ENCODE peak calls at places on chromosomes 1 and 21, in seven cellular contexts. One of them, this sample, is unnamed.

GRCh38 chr1:19597463-19598309 is 46.4 kb upstream of the NBL1 start:
- DNase-seq in NCI-H774: no peak
- DNase-seq in Calu3: no peak
- DNase-seq in Right ventricle myocardium superior: no peak
- DNase-seq in stimulated activated CD8-positive, alpha-beta memory T cell treated with anti-CD3 and anti-CD28 coated beads, Interleukin-15, amount 100 ng/mL, for 1 hour: peak
- DNase-seq in neuronal stem cell: no peak
- DNase-seq in pancreas: no peak
- DNase-seq in this sample: no peak

GRCh38 chr1:220983877-220984635 is 104.8 kb downstream of the HLX start:
- DNase-seq in Calu3: peak
- DNase-seq in pancreas: peak
- DNase-seq in stimulated activated CD8-positive, alpha-beta memory T cell treated with anti-CD3 and anti-CD28 coated beads, Interleukin-15, amount 100 ng/mL, for 1 hour: no peak
- DNase-seq in neuronal stem cell: no peak
- DNase-seq in NCI-H774: no peak
- DNase-seq in Right ventricle myocardium superior: no peak
- DNase-seq in this sample: no peak

GRCh38 chr1:47507921-47508894 is 70.4 kb downstream of the FOXD2 start:
- DNase-seq in pancreas: peak
- DNase-seq in NCI-H774: peak
- DNase-seq in Right ventricle myocardium superior: peak
- DNase-seq in neuronal stem cell: no peak
- DNase-seq in stimulated activated CD8-positive, alpha-beta memory T cell treated with anti-CD3 and anti-CD28 coated beads, Interleukin-15, amount 100 ng/mL, for 1 hour: no peak
- DNase-seq in Calu3: peak
- DNase-seq in this sample: no peak

GRCh38 chr1:215273838-215274516 is 191.4 kb downstream of the KCNK2 start:
- DNase-seq in neuronal stem cell: no peak
- DNase-seq in pancreas: no peak
- DNase-seq in stimulated activated CD8-positive, alpha-beta memory T cell treated with anti-CD3 and anti-CD28 coated beads, Interleukin-15, amount 100 ng/mL, for 1 hour: no peak
- DNase-seq in Right ventricle myocardium superior: no peak
- DNase-seq in Calu3: no peak
- DNase-seq in NCI-H774: no peak
- DNase-seq in this sample: no peak

GRCh38 chr1:167367705-167368104 is 147.0 kb downstream of the POU2F1 start:
- DNase-seq in Calu3: no peak
- DNase-seq in neuronal stem cell: no peak
- DNase-seq in stimulated activated CD8-positive, alpha-beta memory T cell treated with anti-CD3 and anti-CD28 coated beads, Interleukin-15, amount 100 ng/mL, for 1 hour: no peak
- DNase-seq in Right ventricle myocardium superior: no peak
- DNase-seq in NCI-H774: no peak
- DNase-seq in pancreas: no peak
- DNase-seq in this sample: no peak

GRCh38 chr1:215290018-215290417 is 207.5 kb downstream of the KCNK2 start:
- DNase-seq in stimulated activated CD8-positive, alpha-beta memory T cell treated with anti-CD3 and anti-CD28 coated beads, Interleukin-15, amount 100 ng/mL, for 1 hour: no peak
- DNase-seq in pancreas: no peak
- DNase-seq in NCI-H774: no peak
- DNase-seq in Calu3: no peak
- DNase-seq in neuronal stem cell: no peak
- DNase-seq in Right ventricle myocardium superior: no peak
- DNase-seq in this sample: no peak

GRCh38 chr1:38026592-38027200 is 14.2 kb downstream of the UTP11 start:
- DNase-seq in neuronal stem cell: no peak
- DNase-seq in Calu3: peak
- DNase-seq in pancreas: no peak
- DNase-seq in Right ventricle myocardium superior: peak
- DNase-seq in stimulated activated CD8-positive, alpha-beta memory T cell treated with anti-CD3 and anti-CD28 coated beads, Interleukin-15, amount 100 ng/mL, for 1 hour: no peak
- DNase-seq in NCI-H774: peak
- DNase-seq in this sample: no peak

GRCh38 chr1:10852486-10852885 is 56.0 kb upstream of the CASZ1 start:
- DNase-seq in stimulated activated CD8-positive, alpha-beta memory T cell treated with anti-CD3 and anti-CD28 coated beads, Interleukin-15, amount 100 ng/mL, for 1 hour: no peak
- DNase-seq in NCI-H774: no peak
- DNase-seq in pancreas: no peak
- DNase-seq in Right ventricle myocardium superior: no peak
- DNase-seq in neuronal stem cell: no peak
- DNase-seq in Calu3: no peak
- DNase-seq in this sample: no peak

GRCh38 chr1:203669739-203670138 is 43.1 kb downstream of the ATP2B4 start:
- DNase-seq in NCI-H774: no peak
- DNase-seq in stimulated activated CD8-positive, alpha-beta memory T cell treated with anti-CD3 and anti-CD28 coated beads, Interleukin-15, amount 100 ng/mL, for 1 hour: no peak
- DNase-seq in Calu3: peak
- DNase-seq in pancreas: no peak
- DNase-seq in Right ventricle myocardium superior: no peak
- DNase-seq in neuronal stem cell: no peak
- DNase-seq in this sample: no peak

GRCh38 chr1:35883681-35884155 is 709 bp downstream of the AGO1 start:
- DNase-seq in stimulated activated CD8-positive, alpha-beta memory T cell treated with anti-CD3 and anti-CD28 coated beads, Interleukin-15, amount 100 ng/mL, for 1 hour: no peak
- DNase-seq in pancreas: peak
- DNase-seq in neuronal stem cell: peak
- DNase-seq in Calu3: peak
- DNase-seq in NCI-H774: peak
- DNase-seq in Right ventricle myocardium superior: peak
- DNase-seq in this sample: no peak

GRCh38 chr1:156708245-156708661 is 2.9 kb upstream of the CRABP2 start:
- DNase-seq in pancreas: no peak
- DNase-seq in stimulated activated CD8-positive, alpha-beta memory T cell treated with anti-CD3 and anti-CD28 coated beads, Interleukin-15, amount 100 ng/mL, for 1 hour: no peak
- DNase-seq in Right ventricle myocardium superior: no peak
- DNase-seq in neuronal stem cell: no peak
- DNase-seq in NCI-H774: no peak
- DNase-seq in Calu3: no peak
- DNase-seq in this sample: no peak

GRCh38 chr21:26119906-26120305 is 50.7 kb downstream of the APP start:
- DNase-seq in pancreas: no peak
- DNase-seq in Right ventricle myocardium superior: no peak
- DNase-seq in Calu3: no peak
- DNase-seq in NCI-H774: no peak
- DNase-seq in stimulated activated CD8-positive, alpha-beta memory T cell treated with anti-CD3 and anti-CD28 coated beads, Interleukin-15, amount 100 ng/mL, for 1 hour: no peak
- DNase-seq in neuronal stem cell: no peak
- DNase-seq in this sample: no peak

GRCh38 chr1:15345711-15346355 is 63.9 kb upstream of the EFHD2 start:
- DNase-seq in NCI-H774: no peak
- DNase-seq in Right ventricle myocardium superior: peak
- DNase-seq in neuronal stem cell: no peak
- DNase-seq in Calu3: no peak
- DNase-seq in stimulated activated CD8-positive, alpha-beta memory T cell treated with anti-CD3 and anti-CD28 coated beads, Interleukin-15, amount 100 ng/mL, for 1 hour: peak
- DNase-seq in pancreas: no peak
- DNase-seq in this sample: no peak

GRCh38 chr1:3000671-3001470 is 20.4 kb upstream of the ACTRT2 start:
- DNase-seq in pancreas: no peak
- DNase-seq in Calu3: no peak
- DNase-seq in NCI-H774: no peak
- DNase-seq in neuronal stem cell: no peak
- DNase-seq in stimulated activated CD8-positive, alpha-beta memory T cell treated with anti-CD3 and anti-CD28 coated beads, Interleukin-15, amount 100 ng/mL, for 1 hour: no peak
- DNase-seq in Right ventricle myocardium superior: peak
- DNase-seq in this sample: no peak

GRCh38 chr1:26726784-26727183 is 31.0 kb downstream of the ARID1A start:
- DNase-seq in NCI-H774: no peak
- DNase-seq in Calu3: no peak
- DNase-seq in neuronal stem cell: no peak
- DNase-seq in Right ventricle myocardium superior: no peak
- DNase-seq in stimulated activated CD8-positive, alpha-beta memory T cell treated with anti-CD3 and anti-CD28 coated beads, Interleukin-15, amount 100 ng/mL, for 1 hour: no peak
- DNase-seq in pancreas: no peak
- DNase-seq in this sample: no peak

GRCh38 chr1:212595787-212596714 is 12.5 kb upstream of the ATF3 start:
- DNase-seq in Right ventricle myocardium superior: no peak
- DNase-seq in Calu3: peak
- DNase-seq in NCI-H774: peak
- DNase-seq in pancreas: no peak
- DNase-seq in stimulated activated CD8-positive, alpha-beta memory T cell treated with anti-CD3 and anti-CD28 coated beads, Interleukin-15, amount 100 ng/mL, for 1 hour: no peak
- DNase-seq in neuronal stem cell: no peak
- DNase-seq in this sample: peak

GRCh38 chr1:16120940-16121410 is 34.9 kb downstream of the EPHA2 start:
- DNase-seq in NCI-H774: peak
- DNase-seq in stimulated activated CD8-positive, alpha-beta memory T cell treated with anti-CD3 and anti-CD28 coated beads, Interleukin-15, amount 100 ng/mL, for 1 hour: no peak
- DNase-seq in pancreas: no peak
- DNase-seq in Calu3: no peak
- DNase-seq in Right ventricle myocardium superior: no peak
- DNase-seq in neuronal stem cell: no peak
- DNase-seq in this sample: no peak

GRCh38 chr1:234969630-234970370 is 158.8 kb downstream of the TOMM20 start:
- DNase-seq in Calu3: peak
- DNase-seq in neuronal stem cell: no peak
- DNase-seq in pancreas: peak
- DNase-seq in NCI-H774: peak
- DNase-seq in stimulated activated CD8-positive, alpha-beta memory T cell treated with anti-CD3 and anti-CD28 coated beads, Interleukin-15, amount 100 ng/mL, for 1 hour: no peak
- DNase-seq in Right ventricle myocardium superior: peak
- DNase-seq in this sample: peak

GRCh38 chr1:241637046-241637590 is 3.1 kb downstream of the CHML start:
- DNase-seq in stimulated activated CD8-positive, alpha-beta memory T cell treated with anti-CD3 and anti-CD28 coated beads, Interleukin-15, amount 100 ng/mL, for 1 hour: no peak
- DNase-seq in pancreas: no peak
- DNase-seq in Right ventricle myocardium superior: no peak
- DNase-seq in NCI-H774: no peak
- DNase-seq in neuronal stem cell: no peak
- DNase-seq in Calu3: no peak
- DNase-seq in this sample: no peak

GRCh38 chr1:240091614-240092300 is at the start of gene FMN2:
- DNase-seq in pancreas: no peak
- DNase-seq in Calu3: peak
- DNase-seq in stimulated activated CD8-positive, alpha-beta memory T cell treated with anti-CD3 and anti-CD28 coated beads, Interleukin-15, amount 100 ng/mL, for 1 hour: no peak
- DNase-seq in NCI-H774: peak
- DNase-seq in Right ventricle myocardium superior: no peak
- DNase-seq in neuronal stem cell: peak
- DNase-seq in this sample: peak

GRCh38 chr1:111406325-111406768 is 21.2 kb downstream of the OVGP1 start:
- DNase-seq in Calu3: peak
- DNase-seq in NCI-H774: peak
- DNase-seq in pancreas: peak
- DNase-seq in neuronal stem cell: no peak
- DNase-seq in Right ventricle myocardium superior: no peak
- DNase-seq in stimulated activated CD8-positive, alpha-beta memory T cell treated with anti-CD3 and anti-CD28 coated beads, Interleukin-15, amount 100 ng/mL, for 1 hour: no peak
- DNase-seq in this sample: no peak

GRCh38 chr1:213136190-213136917 is 85.3 kb downstream of the RPS6KC1 start:
- DNase-seq in stimulated activated CD8-positive, alpha-beta memory T cell treated with anti-CD3 and anti-CD28 coated beads, Interleukin-15, amount 100 ng/mL, for 1 hour: no peak
- DNase-seq in pancreas: no peak
- DNase-seq in neuronal stem cell: no peak
- DNase-seq in Calu3: no peak
- DNase-seq in NCI-H774: no peak
- DNase-seq in Right ventricle myocardium superior: no peak
- DNase-seq in this sample: no peak

GRCh38 chr1:83060216-83060615 is 938.7 kb downstream of the TTLL7 start:
- DNase-seq in Right ventricle myocardium superior: no peak
- DNase-seq in NCI-H774: no peak
- DNase-seq in Calu3: peak
- DNase-seq in pancreas: no peak
- DNase-seq in neuronal stem cell: no peak
- DNase-seq in stimulated activated CD8-positive, alpha-beta memory T cell treated with anti-CD3 and anti-CD28 coated beads, Interleukin-15, amount 100 ng/mL, for 1 hour: no peak
- DNase-seq in this sample: no peak

GRCh38 chr1:29809446-29810120 is 573.3 kb downstream of the PTPRU start:
- DNase-seq in stimulated activated CD8-positive, alpha-beta memory T cell treated with anti-CD3 and anti-CD28 coated beads, Interleukin-15, amount 100 ng/mL, for 1 hour: no peak
- DNase-seq in pancreas: no peak
- DNase-seq in Calu3: no peak
- DNase-seq in Right ventricle myocardium superior: no peak
- DNase-seq in NCI-H774: no peak
- DNase-seq in neuronal stem cell: no peak
- DNase-seq in this sample: no peak

GRCh38 chr1:32339363-32339978 is 3.4 kb upstream of the MARCKSL1 start:
- DNase-seq in stimulated activated CD8-positive, alpha-beta memory T cell treated with anti-CD3 and anti-CD28 coated beads, Interleukin-15, amount 100 ng/mL, for 1 hour: no peak
- DNase-seq in NCI-H774: no peak
- DNase-seq in Calu3: no peak
- DNase-seq in pancreas: no peak
- DNase-seq in Right ventricle myocardium superior: peak
- DNase-seq in neuronal stem cell: no peak
- DNase-seq in this sample: no peak

GRCh38 chr1:19651141-19651737 is 7.1 kb downstream of the NBL1 start:
- DNase-seq in stimulated activated CD8-positive, alpha-beta memory T cell treated with anti-CD3 and anti-CD28 coated beads, Interleukin-15, amount 100 ng/mL, for 1 hour: no peak
- DNase-seq in Right ventricle myocardium superior: peak
- DNase-seq in pancreas: peak
- DNase-seq in Calu3: no peak
- DNase-seq in neuronal stem cell: no peak
- DNase-seq in NCI-H774: no peak
- DNase-seq in this sample: peak

GRCh38 chr21:38714998-38715397 is 90.7 kb upstream of the ETS2 start:
- DNase-seq in pancreas: no peak
- DNase-seq in Calu3: no peak
- DNase-seq in stimulated activated CD8-positive, alpha-beta memory T cell treated with anti-CD3 and anti-CD28 coated beads, Interleukin-15, amount 100 ng/mL, for 1 hour: no peak
- DNase-seq in NCI-H774: no peak
- DNase-seq in Right ventricle myocardium superior: no peak
- DNase-seq in neuronal stem cell: no peak
- DNase-seq in this sample: no peak

GRCh38 chr1:38332649-38333310 is 286.2 kb upstream of the POU3F1 start:
- DNase-seq in neuronal stem cell: no peak
- DNase-seq in NCI-H774: no peak
- DNase-seq in Calu3: no peak
- DNase-seq in Right ventricle myocardium superior: no peak
- DNase-seq in pancreas: no peak
- DNase-seq in stimulated activated CD8-positive, alpha-beta memory T cell treated with anti-CD3 and anti-CD28 coated beads, Interleukin-15, amount 100 ng/mL, for 1 hour: no peak
- DNase-seq in this sample: no peak

GRCh38 chr21:38506606-38507331 is 8.5 kb upstream of the ERG start:
- DNase-seq in Right ventricle myocardium superior: peak
- DNase-seq in pancreas: no peak
- DNase-seq in NCI-H774: no peak
- DNase-seq in stimulated activated CD8-positive, alpha-beta memory T cell treated with anti-CD3 and anti-CD28 coated beads, Interleukin-15, amount 100 ng/mL, for 1 hour: no peak
- DNase-seq in Calu3: no peak
- DNase-seq in neuronal stem cell: no peak
- DNase-seq in this sample: no peak